ENCODE peak calls at places on chromosomes 2 and 18, in six cellular contexts. J, T, Z, Q, X and M are unnamed samples.

GRCh38 chr2:239444626-239445625 is 44.1 kb upstream of the HDAC4 start:
- DNase-seq in X (peak; percentile 36), J (no peak), Z (no peak), Q (peak; percentile 75), T (peak; percentile 61), M (peak; percentile 88)

GRCh38 chr2:145543155-145543554 is 1023.2 kb upstream of the ZEB2 start:
- DNase-seq in T (no peak), J (no peak), X (no peak), Q (no peak), Z (no peak), M (no peak)

GRCh38 chr18:574456-575228 is 5.5 kb upstream of the CETN1 start:
- DNase-seq in Q (no peak), J (no peak), X (no peak), Z (no peak), T (peak; percentile 20), M (no peak)

GRCh38 chr18:75211002-75211621 is 515 bp downstream of the TSHZ1 start:
- DNase-seq in X (peak; percentile 47), Z (no peak), T (no peak), Q (no peak), J (no peak), M (no peak)

GRCh38 chr2:233005096-233005495 is 8.0 kb downstream of the NGEF start:
- DNase-seq in Q (no peak), Z (no peak), J (no peak), T (no peak), X (no peak), M (no peak)

GRCh38 chr2:9699139-9699823 is 68.5 kb upstream of the YWHAQ start:
- DNase-seq in J (no peak), Z (no peak), Q (peak; percentile 71), T (peak; percentile 87), X (peak; percentile 73), M (peak; percentile 79)

GRCh38 chr2:163479599-163479998 is 256.2 kb downstream of the FIGN start:
- DNase-seq in X (no peak), Z (no peak), J (no peak), Q (no peak), T (no peak), M (no peak)

GRCh38 chr2:61853086-61853847 is 593 bp downstream of the FAM161A start:
- DNase-seq in Q (peak; percentile 50), Z (peak; percentile 67), T (peak; percentile 8), J (no peak), X (peak; percentile 52), M (no peak)

GRCh38 chr2:232533944-232534710 is 5.4 kb upstream of the CHRNG start:
- DNase-seq in J (no peak), X (no peak), Q (no peak), T (peak; percentile 37), Z (no peak), M (no peak)

GRCh38 chr18:55786651-55787272 is 198.8 kb upstream of the TCF4 start:
- DNase-seq in T (no peak), J (no peak), Q (no peak), Z (no peak), X (no peak), M (peak; percentile 36)

GRCh38 chr18:80108122-80108536 is 933 bp upstream of the ADNP2 start:
- DNase-seq in J (no peak), Z (no peak), Q (no peak), X (no peak), T (no peak), M (no peak)

GRCh38 chr2:204170419-204170818 is 233.9 kb downstream of the ICOS start:
- DNase-seq in Z (no peak), X (peak; percentile 46), J (no peak), Q (no peak), T (no peak), M (no peak)

GRCh38 chr2:60779426-60779825 is 23.4 kb downstream of the PAPOLG start:
- DNase-seq in T (no peak), Q (no peak), J (no peak), Z (no peak), X (no peak), M (no peak)

GRCh38 chr2:35997488-35997887 is 358.1 kb upstream of the CRIM1 start:
- DNase-seq in J (no peak), Q (no peak), X (no peak), T (no peak), Z (no peak), M (no peak)

GRCh38 chr2:121596221-121597080 is 52.8 kb downstream of the CLASP1 start:
- DNase-seq in X (peak; percentile 70), Q (peak; percentile 91), J (no peak), T (peak; percentile 60), Z (no peak), M (peak; percentile 57)

GRCh38 chr2:31945572-31945935 is 65.3 kb downstream of the MEMO1 start:
- DNase-seq in Q (no peak), J (no peak), X (no peak), T (no peak), Z (no peak), M (peak; percentile 16)

GRCh38 chr2:54331095-54331835 is 75.2 kb upstream of the TSPYL6 start:
- DNase-seq in Z (no peak), J (no peak), X (no peak), T (no peak), Q (no peak), M (no peak)

GRCh38 chr18:58297198-58297597 is 253.2 kb downstream of the NEDD4L start:
- DNase-seq in Z (no peak), T (peak; percentile 56), Q (no peak), X (peak; percentile 35), J (no peak), M (no peak)

GRCh38 chr18:53796042-53796729 is 428.3 kb downstream of the MBD2 start:
- DNase-seq in J (no peak), T (peak; percentile 97), X (peak; percentile 79), Q (peak; percentile 85), Z (no peak), M (peak; percentile 90)

GRCh38 chr2:44962176-44962695 is 20.7 kb downstream of the SIX3 start:
- DNase-seq in T (no peak), Q (no peak), J (no peak), X (no peak), Z (no peak), M (no peak)

GRCh38 chr2:60974652-60975051 is 42.9 kb upstream of the PEX13 start:
- DNase-seq in Q (no peak), Z (no peak), X (no peak), T (no peak), J (no peak), M (no peak)

GRCh38 chr2:232873909-232874641 is 4.0 kb downstream of the SNORC start:
- DNase-seq in T (no peak), X (no peak), J (no peak), Z (no peak), Q (peak; percentile 80), M (no peak)

GRCh38 chr2:120350125-120350524 is 4.2 kb downstream of the INHBB start:
- DNase-seq in X (no peak), Q (no peak), J (no peak), Z (no peak), T (no peak), M (no peak)

GRCh38 chr2:18117592-18117991 is 239.1 kb downstream of the KCNS3 start:
- DNase-seq in Q (peak; percentile 62), Z (no peak), J (no peak), X (peak; percentile 61), T (peak; percentile 53), M (peak; percentile 51)

GRCh38 chr2:203688798-203689197 is 17.6 kb upstream of the CD28 start:
- DNase-seq in J (no peak), X (peak; percentile 87), Q (peak; percentile 72), Z (no peak), T (peak; percentile 93), M (peak; percentile 94)

GRCh38 chr2:13876491-13877037 is 756.0 kb upstream of the LRATD1 start:
- DNase-seq in Q (no peak), J (no peak), X (no peak), Z (no peak), T (no peak), M (no peak)